ENCODE peak calls at places on chromosomes 1 and 21, in six cellular contexts. One of them, this sample, is unnamed. For H3K4me1, the result is how much of the 10 kb centered on the place peaks cover.

GRCh38 chr21:43764576-43765495 is 11.3 kb downstream of the CSTB start:
- DNase-seq in PC-9: no peak
- DNase-seq in A549: no peak
- DNase-seq in kidney: no peak
- DNase-seq in Peyer's patch: no peak
- DNase-seq in left lung: no peak
- DNase-seq in this sample: no peak

GRCh38 chr1:43799656-43800629 is 92.6 kb downstream of the ST3GAL3 start:
- DNase-seq in PC-9: no peak
- DNase-seq in A549: no peak
- DNase-seq in kidney: no peak
- DNase-seq in Peyer's patch: no peak
- DNase-seq in left lung: no peak
- DNase-seq in this sample: no peak

GRCh38 chr1:51669191-51669590 is 52.3 kb downstream of the OSBPL9 start:
- DNase-seq in PC-9: no peak
- DNase-seq in A549: no peak
- DNase-seq in kidney: no peak
- DNase-seq in Peyer's patch: no peak
- DNase-seq in left lung: no peak
- DNase-seq in this sample: no peak

GRCh38 chr1:59029768-59030167 is 245.9 kb upstream of the JUN start:
- DNase-seq in PC-9: peak
- DNase-seq in A549: no peak
- DNase-seq in kidney: no peak
- DNase-seq in Peyer's patch: no peak
- DNase-seq in left lung: no peak
- DNase-seq in this sample: no peak

GRCh38 chr1:215748431-215748830 is 181.3 kb downstream of the KCTD3 start:
- DNase-seq in PC-9: no peak
- DNase-seq in A549: no peak
- DNase-seq in kidney: no peak
- DNase-seq in Peyer's patch: no peak
- DNase-seq in left lung: no peak
- DNase-seq in this sample: no peak

GRCh38 chr1:24501371-24502167 is 1.1 kb upstream of the RCAN3 start:
- DNase-seq in PC-9: no peak
- DNase-seq in A549: peak
- DNase-seq in kidney: no peak
- DNase-seq in Peyer's patch: peak
- DNase-seq in left lung: peak
- DNase-seq in this sample: no peak

GRCh38 chr1:168129933-168130332 is 6.8 kb downstream of the GPR161 start:
- DNase-seq in PC-9: no peak
- DNase-seq in A549: no peak
- DNase-seq in kidney: no peak
- DNase-seq in Peyer's patch: no peak
- DNase-seq in left lung: no peak
- DNase-seq in this sample: no peak

GRCh38 chr1:111618081-111618480 is 1.5 kb upstream of the RAP1A start:
- DNase-seq in PC-9: no peak
- DNase-seq in A549: no peak
- DNase-seq in kidney: no peak
- DNase-seq in Peyer's patch: no peak
- DNase-seq in left lung: no peak
- DNase-seq in this sample: no peak

GRCh38 chr21:42369821-42370220 is 3.5 kb upstream of the TFF1 start:
- DNase-seq in PC-9: no peak
- DNase-seq in A549: no peak
- DNase-seq in kidney: no peak
- DNase-seq in Peyer's patch: no peak
- DNase-seq in left lung: no peak
- DNase-seq in this sample: no peak

GRCh38 chr21:46375560-46376230 is 51.7 kb downstream of the PCNT start:
- DNase-seq in PC-9: no peak
- DNase-seq in A549: no peak
- DNase-seq in kidney: no peak
- DNase-seq in Peyer's patch: no peak
- DNase-seq in left lung: no peak
- DNase-seq in this sample: no peak

GRCh38 chr21:44874497-44875331 is 1.2 kb upstream of the PTTG1IP start:
- DNase-seq in PC-9: no peak
- DNase-seq in A549: no peak
- DNase-seq in kidney: peak
- DNase-seq in Peyer's patch: peak
- DNase-seq in left lung: peak
- DNase-seq in this sample: peak

GRCh38 chr1:160726498-160727391 is 12.3 kb upstream of the SLAMF7 start:
- DNase-seq in PC-9: peak
- DNase-seq in A549: peak
- DNase-seq in kidney: no peak
- DNase-seq in Peyer's patch: peak
- DNase-seq in left lung: peak
- DNase-seq in this sample: peak

GRCh38 chr1:114956570-114956969 is 73.1 kb upstream of the TSHB start:
- DNase-seq in PC-9: peak
- DNase-seq in A549: no peak
- DNase-seq in kidney: no peak
- DNase-seq in Peyer's patch: no peak
- DNase-seq in left lung: no peak
- DNase-seq in this sample: no peak

DNA sequence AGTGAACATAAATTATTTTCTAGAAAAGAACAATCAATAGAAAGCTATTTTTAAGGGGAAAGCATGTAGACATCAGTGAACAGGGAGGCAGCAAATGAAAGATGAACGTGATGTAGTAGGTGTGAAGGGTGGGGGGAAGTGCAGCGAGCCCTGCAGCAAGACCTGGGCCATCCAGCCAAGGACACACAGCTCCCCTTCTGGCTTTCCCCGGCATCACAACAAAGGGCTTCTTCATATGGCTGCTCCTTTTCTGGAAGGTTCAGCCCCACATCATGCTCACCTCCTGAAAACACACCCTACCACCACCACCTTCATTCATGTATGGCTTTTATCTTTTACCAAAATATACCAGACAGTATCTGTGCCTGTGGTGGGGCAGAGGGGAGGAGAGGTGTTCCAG is 109.1 kb upstream of the ETS2 start:
- DNase-seq in PC-9: no peak
- DNase-seq in A549: no peak
- DNase-seq in kidney: no peak
- DNase-seq in Peyer's patch: no peak
- DNase-seq in left lung: no peak
- DNase-seq in this sample: no peak
- H3K27ac ChIP-seq in PC-9: no peak
- H3K27ac ChIP-seq in A549: no peak
- H3K27ac ChIP-seq in kidney: no peak
- H3K27ac ChIP-seq in Peyer's patch: no peak
- H3K27ac ChIP-seq in left lung: no peak
- H3K27ac ChIP-seq in this sample: no peak

DNA sequence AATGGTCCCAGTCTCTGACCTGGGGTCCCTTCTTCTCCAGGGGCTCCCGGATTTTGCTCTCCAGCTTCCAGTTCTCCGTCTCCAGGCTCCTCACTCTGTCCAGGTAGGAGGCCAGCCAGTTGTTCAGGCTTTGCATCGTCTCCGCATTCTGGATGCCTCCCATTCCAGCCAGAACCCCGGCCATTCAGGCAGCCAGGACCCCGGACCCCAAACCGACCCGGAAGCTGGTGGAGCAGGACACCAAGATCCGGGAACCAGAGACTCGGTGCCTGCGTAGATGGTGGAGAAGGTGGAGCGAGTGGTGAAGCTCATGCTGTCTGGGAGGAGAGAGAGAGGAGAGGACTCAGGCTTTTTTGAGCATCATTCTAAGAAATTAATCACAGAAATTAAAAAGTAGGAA is 572.4 kb upstream of the NCAM2 start:
- DNase-seq in PC-9: no peak
- DNase-seq in A549: no peak
- DNase-seq in kidney: no peak
- DNase-seq in Peyer's patch: no peak
- DNase-seq in left lung: no peak
- DNase-seq in this sample: no peak
- H3K4me1 ChIP-seq in PC-9: under half
- H3K4me1 ChIP-seq in A549: under half
- H3K4me1 ChIP-seq in kidney: under half
- H3K4me1 ChIP-seq in Peyer's patch: under half
- H3K4me1 ChIP-seq in left lung: under half
- H3K4me1 ChIP-seq in this sample: under half

GRCh38 chr1:35120458-35121133 is 41.4 kb downstream of the ZMYM1 start:
- DNase-seq in PC-9: peak
- DNase-seq in A549: no peak
- DNase-seq in kidney: peak
- DNase-seq in Peyer's patch: no peak
- DNase-seq in left lung: no peak
- DNase-seq in this sample: no peak
- H3K4me3 ChIP-seq in PC-9: no peak
- H3K4me3 ChIP-seq in A549: no peak
- H3K4me3 ChIP-seq in kidney: peak
- H3K4me3 ChIP-seq in Peyer's patch: peak
- H3K4me3 ChIP-seq in left lung: peak
- H3K4me3 ChIP-seq in this sample: no peak

DNA sequence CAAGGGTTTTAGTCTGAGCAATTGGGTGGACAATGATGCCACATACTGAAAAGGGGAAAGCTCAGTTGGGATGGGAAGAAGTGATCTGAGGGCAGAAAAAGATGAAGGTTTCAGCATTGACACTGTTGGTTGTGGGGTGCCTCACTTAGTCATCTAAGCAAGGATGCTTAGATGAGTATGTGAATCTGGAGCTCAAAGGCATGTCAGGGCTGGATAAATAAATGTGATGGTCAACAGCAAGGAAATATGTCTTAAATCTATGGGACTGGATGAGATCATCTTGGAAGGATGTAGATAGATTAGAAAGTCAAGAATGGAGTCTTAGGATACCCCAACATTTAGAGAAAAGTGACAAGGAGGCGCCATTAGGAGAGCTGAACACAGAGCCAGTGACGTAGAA is 114.6 kb downstream of the ZBTB18 start:
- DNase-seq in PC-9: no peak
- DNase-seq in A549: no peak
- DNase-seq in kidney: no peak
- DNase-seq in Peyer's patch: no peak
- DNase-seq in left lung: no peak
- DNase-seq in this sample: no peak
- H3K27ac ChIP-seq in PC-9: peak
- H3K27ac ChIP-seq in A549: peak
- H3K27ac ChIP-seq in kidney: no peak
- H3K27ac ChIP-seq in Peyer's patch: no peak
- H3K27ac ChIP-seq in left lung: no peak
- H3K27ac ChIP-seq in this sample: no peak

DNA sequence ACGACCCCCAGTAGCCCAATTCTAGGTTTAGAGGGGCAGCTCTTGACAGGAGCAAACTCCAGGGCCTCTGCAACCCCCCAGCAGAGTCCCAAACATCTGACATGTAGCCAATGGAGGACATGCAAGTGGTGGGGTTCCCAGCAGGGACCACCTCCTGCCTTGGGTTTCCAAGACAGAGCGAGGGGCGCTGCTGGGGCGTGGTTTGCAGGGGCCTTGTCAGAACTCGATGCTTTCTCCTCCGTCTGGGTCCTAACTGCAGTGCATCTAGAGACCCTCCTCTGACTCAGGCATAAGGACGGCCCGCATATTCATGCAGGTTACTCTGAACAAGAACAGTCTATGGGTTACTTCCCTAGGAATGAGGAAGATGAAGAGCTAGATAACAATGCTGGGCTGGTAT is 17.2 kb downstream of the EPHX1 start:
- DNase-seq in PC-9: no peak
- DNase-seq in A549: no peak
- DNase-seq in kidney: no peak
- DNase-seq in Peyer's patch: no peak
- DNase-seq in left lung: no peak
- DNase-seq in this sample: peak
- H3K4me1 ChIP-seq in PC-9: under half
- H3K4me1 ChIP-seq in A549: under half
- H3K4me1 ChIP-seq in kidney: under half
- H3K4me1 ChIP-seq in Peyer's patch: under half
- H3K4me1 ChIP-seq in left lung: under half
- H3K4me1 ChIP-seq in this sample: under half

GRCh38 chr1:70866522-70867256 is 180.9 kb downstream of the PTGER3 start:
- DNase-seq in PC-9: no peak
- DNase-seq in A549: no peak
- DNase-seq in kidney: no peak
- DNase-seq in Peyer's patch: no peak
- DNase-seq in left lung: no peak
- DNase-seq in this sample: no peak

GRCh38 chr1:70863256-70863655 is 184.4 kb downstream of the PTGER3 start:
- DNase-seq in PC-9: no peak
- DNase-seq in A549: no peak
- DNase-seq in kidney: no peak
- DNase-seq in Peyer's patch: no peak
- DNase-seq in left lung: no peak
- DNase-seq in this sample: no peak

DNA sequence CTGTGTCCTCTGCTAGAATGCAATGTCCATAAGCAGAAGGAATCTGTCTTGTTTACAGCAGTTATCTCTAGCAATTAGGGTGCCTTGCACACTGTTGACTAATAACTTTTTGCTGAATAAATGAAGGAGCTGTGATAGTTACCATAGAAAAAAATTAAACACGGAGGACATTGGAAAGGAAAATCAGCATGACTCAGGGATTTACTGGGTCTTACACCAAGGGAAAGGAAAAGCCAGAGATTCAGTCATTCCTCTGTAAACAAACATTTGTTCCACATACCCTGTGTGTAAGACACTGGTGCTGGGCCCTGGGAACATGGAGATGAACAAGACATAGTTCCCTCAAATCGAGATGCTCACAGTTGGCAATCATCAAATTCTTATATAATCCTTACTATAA is 183.3 kb downstream of the PTGER3 start:
- DNase-seq in PC-9: no peak
- DNase-seq in A549: no peak
- DNase-seq in kidney: no peak
- DNase-seq in Peyer's patch: no peak
- DNase-seq in left lung: no peak
- DNase-seq in this sample: no peak
- H3K4me3 ChIP-seq in PC-9: no peak
- H3K4me3 ChIP-seq in A549: no peak
- H3K4me3 ChIP-seq in kidney: no peak
- H3K4me3 ChIP-seq in Peyer's patch: no peak
- H3K4me3 ChIP-seq in left lung: no peak
- H3K4me3 ChIP-seq in this sample: no peak